ENCODE peak calls at places on chromosomes 12 and 14, in six cellular contexts. F is pulmonary artery endothelial cell; S is substantia nigra; G is HuH-7.5; N is CD8-positive, alpha-beta T cell; V is DMS153. K is an unnamed sample.

GRCh38 chr12:22543246-22544037 is 900 bp downstream of the C2CD5 start:
- DNase-seq in G (no peak), N (peak; percentile 54), F (no peak), S (no peak), V (peak; percentile 25), K (peak; percentile 75)

GRCh38 chr12:65882504-65882903 is 58.2 kb downstream of the HMGA2 start:
- DNase-seq in N (no peak), V (no peak), G (no peak), S (no peak), F (no peak), K (no peak)

GRCh38 chr14:23621932-23622495 is 14.2 kb upstream of the DHRS2 start:
- DNase-seq in S (no peak), V (no peak), F (no peak), N (no peak), G (no peak), K (no peak)

GRCh38 chr14:71592361-71592760 is 339.9 kb upstream of the RGS6 start:
- DNase-seq in V (no peak), N (no peak), S (no peak), F (no peak), G (peak; percentile 15), K (no peak)

GRCh38 chr12:109952873-109953272 is 43.3 kb downstream of the GIT2 start:
- DNase-seq in N (no peak), F (no peak), G (no peak), S (no peak), V (no peak), K (no peak)

GRCh38 chr14:65846469-65846868 is 433.9 kb downstream of the FUT8 start:
- DNase-seq in N (no peak), G (no peak), S (no peak), V (peak; percentile 39), F (no peak), K (no peak)

GRCh38 chr14:94367896-94368590 is 20.4 kb downstream of the SERPINA1 start:
- DNase-seq in G (no peak), N (no peak), S (no peak), F (no peak), V (no peak), K (no peak)

GRCh38 chr14:23537351-23538048 is 14.1 kb downstream of the ZFHX2 start:
- DNase-seq in N (no peak), G (no peak), F (no peak), S (no peak), V (no peak), K (no peak)

GRCh38 chr12:113486722-113487121 is 15.1 kb upstream of the LHX5 start:
- DNase-seq in N (no peak), V (no peak), S (no peak), F (no peak), G (no peak), K (no peak)

GRCh38 chr12:117041798-117042170 is 57.4 kb downstream of the TESC start:
- DNase-seq in V (no peak), G (no peak), F (no peak), S (no peak), N (no peak), K (no peak)

GRCh38 chr12:58896278-58896677 is 24.0 kb downstream of the LRIG3 start:
- DNase-seq in V (peak; percentile 60), N (no peak), G (no peak), S (no peak), F (no peak), K (no peak)

GRCh38 chr12:91874086-91874865 is 271.4 kb downstream of the BTG1 start:
- DNase-seq in G (no peak), S (no peak), V (no peak), N (no peak), F (no peak), K (no peak)

GRCh38 chr14:34256223-34256622 is 205.8 kb downstream of the SPTSSA start:
- DNase-seq in N (no peak), G (no peak), V (no peak), S (no peak), F (no peak), K (no peak)

GRCh38 chr12:68038650-68039049 is 49.4 kb downstream of the IFNG-AS1 start:
- DNase-seq in S (no peak), G (no peak), V (no peak), F (no peak), N (no peak), K (no peak)

GRCh38 chr12:80356092-80356491 is 87.9 kb upstream of the PTPRQ start:
- DNase-seq in F (peak; percentile 78), V (no peak), S (no peak), N (no peak), G (no peak), K (no peak)

GRCh38 chr12:92717202-92717601 is 14.4 kb downstream of the PLEKHG7 start:
- DNase-seq in G (no peak), S (no peak), F (peak; percentile 15), V (no peak), N (no peak), K (no peak)

GRCh38 chr14:84686550-84686949 is 843.4 kb upstream of the FLRT2 start:
- DNase-seq in N (no peak), V (no peak), G (no peak), S (no peak), F (no peak), K (no peak)

GRCh38 chr12:11746024-11746771 is 96.7 kb downstream of the ETV6 start:
- DNase-seq in V (no peak), S (no peak), N (no peak), G (no peak), F (peak; percentile 27), K (peak; percentile 43)

GRCh38 chr12:188910-189621 is 24.9 kb downstream of the SLC6A12 start:
- DNase-seq in F (no peak), S (peak; percentile 54), V (peak; percentile 17), N (no peak), G (peak; percentile 98), K (peak; percentile 68)

GRCh38 chr12:24950231-24950834 is 1.4 kb upstream of the BCAT1 start:
- DNase-seq in N (no peak), V (no peak), F (no peak), S (no peak), G (no peak), K (no peak)

GRCh38 chr14:87847216-87847615 is 145.8 kb downstream of the GALC start:
- DNase-seq in N (no peak), S (no peak), F (no peak), G (no peak), V (no peak), K (no peak)

GRCh38 chr12:64682572-64683277 is 72.4 kb downstream of the RASSF3 start:
- DNase-seq in G (no peak), V (no peak), F (no peak), N (peak; percentile 35), S (no peak), K (no peak)

GRCh38 chr12:26317942-26318565 is 122.7 kb downstream of the SSPN start:
- DNase-seq in G (no peak), F (peak; percentile 46), S (no peak), N (no peak), V (no peak), K (no peak)

GRCh38 chr12:54294152-54294913 is 6.5 kb downstream of the NFE2 start:
- DNase-seq in F (no peak), S (no peak), N (peak; percentile 46), V (no peak), G (peak; percentile 79), K (peak; percentile 84)

GRCh38 chr14:33954016-33954598 is 3.2 kb upstream of the EGLN3 start:
- DNase-seq in S (no peak), V (no peak), G (no peak), F (no peak), N (no peak), K (no peak)

GRCh38 chr14:52355016-52355430 is 40.9 kb downstream of the PTGER2 start:
- DNase-seq in V (no peak), N (no peak), S (no peak), F (no peak), G (no peak), K (no peak)

K was measured in Peyer's patch.